ENCODE peak calls at places on chromosomes 16 and 17, in six cellular contexts. One of them, this sample, is unnamed.

GRCh38 chr16:2752850-2753522 is 548 bp downstream of the SRRM2 start:
- DNase-seq in K562: peak
- DNase-seq in uterus: peak
- DNase-seq in Peyer's patch: peak
- DNase-seq in ovary: no peak
- DNase-seq in heart left ventricle: peak
- DNase-seq in this sample: peak

GRCh38 chr17:42441717-42442565 is 16.7 kb upstream of the ATP6V0A1 start:
- DNase-seq in ovary: no peak
- DNase-seq in heart left ventricle: no peak
- DNase-seq in uterus: no peak
- DNase-seq in K562: no peak
- DNase-seq in Peyer's patch: peak
- DNase-seq in this sample: no peak

GRCh38 chr17:18257268-18257681 is 1.3 kb downstream of the FLII start:
- DNase-seq in ovary: no peak
- DNase-seq in uterus: no peak
- DNase-seq in Peyer's patch: no peak
- DNase-seq in K562: no peak
- DNase-seq in heart left ventricle: no peak
- DNase-seq in this sample: peak

GRCh38 chr16:26524831-26525230 is 541.9 kb upstream of the C16orf82 start:
- DNase-seq in heart left ventricle: no peak
- DNase-seq in K562: no peak
- DNase-seq in ovary: no peak
- DNase-seq in Peyer's patch: no peak
- DNase-seq in uterus: no peak
- DNase-seq in this sample: no peak

GRCh38 chr16:49608801-49609200 is 235.2 kb downstream of the C16orf78 start:
- DNase-seq in Peyer's patch: no peak
- DNase-seq in heart left ventricle: no peak
- DNase-seq in K562: no peak
- DNase-seq in uterus: no peak
- DNase-seq in ovary: no peak
- DNase-seq in this sample: no peak

GRCh38 chr16:12095275-12096161 is 119.0 kb downstream of the SNX29 start:
- DNase-seq in uterus: peak
- DNase-seq in K562: peak
- DNase-seq in Peyer's patch: peak
- DNase-seq in heart left ventricle: peak
- DNase-seq in ovary: peak
- DNase-seq in this sample: peak

GRCh38 chr17:66507103-66507923 is 204.9 kb downstream of the PRKCA start:
- DNase-seq in heart left ventricle: no peak
- DNase-seq in uterus: peak
- DNase-seq in ovary: peak
- DNase-seq in Peyer's patch: no peak
- DNase-seq in K562: peak
- DNase-seq in this sample: peak

GRCh38 chr17:36867716-36868115 is 69.6 kb upstream of the LHX1 start:
- DNase-seq in ovary: no peak
- DNase-seq in K562: no peak
- DNase-seq in heart left ventricle: no peak
- DNase-seq in Peyer's patch: no peak
- DNase-seq in uterus: no peak
- DNase-seq in this sample: no peak

GRCh38 chr17:77332981-77333685 is 192.4 kb downstream of the SEC14L1 start:
- DNase-seq in K562: peak
- DNase-seq in Peyer's patch: peak
- DNase-seq in uterus: peak
- DNase-seq in heart left ventricle: no peak
- DNase-seq in ovary: no peak
- DNase-seq in this sample: no peak

GRCh38 chr17:9473716-9474115 is 101.9 kb downstream of the STX8 start:
- DNase-seq in heart left ventricle: no peak
- DNase-seq in uterus: no peak
- DNase-seq in K562: no peak
- DNase-seq in ovary: no peak
- DNase-seq in Peyer's patch: peak
- DNase-seq in this sample: no peak

GRCh38 chr17:73069846-73070245 is 22.6 kb downstream of the SLC39A11 start:
- DNase-seq in K562: no peak
- DNase-seq in ovary: no peak
- DNase-seq in uterus: no peak
- DNase-seq in heart left ventricle: no peak
- DNase-seq in Peyer's patch: no peak
- DNase-seq in this sample: no peak

GRCh38 chr17:68175905-68176304 is 71.9 kb upstream of the AMZ2 start:
- DNase-seq in heart left ventricle: no peak
- DNase-seq in ovary: no peak
- DNase-seq in uterus: no peak
- DNase-seq in K562: no peak
- DNase-seq in Peyer's patch: no peak
- DNase-seq in this sample: no peak

GRCh38 chr17:68794636-68795503 is 160.3 kb downstream of the ABCA8 start:
- DNase-seq in Peyer's patch: no peak
- DNase-seq in heart left ventricle: no peak
- DNase-seq in uterus: no peak
- DNase-seq in ovary: no peak
- DNase-seq in K562: no peak
- DNase-seq in this sample: no peak

GRCh38 chr16:88624977-88625576 is 13.3 kb upstream of the IL17C start:
- DNase-seq in Peyer's patch: no peak
- DNase-seq in uterus: no peak
- DNase-seq in K562: no peak
- DNase-seq in ovary: no peak
- DNase-seq in heart left ventricle: no peak
- DNase-seq in this sample: no peak

GRCh38 chr17:78284146-78284545 is 52.7 kb downstream of the TMEM235 start:
- DNase-seq in K562: no peak
- DNase-seq in uterus: no peak
- DNase-seq in heart left ventricle: no peak
- DNase-seq in Peyer's patch: no peak
- DNase-seq in ovary: no peak
- DNase-seq in this sample: peak

GRCh38 chr16:11757671-11758545 is 15.3 kb upstream of the TXNDC11 start:
- DNase-seq in Peyer's patch: peak
- DNase-seq in heart left ventricle: no peak
- DNase-seq in uterus: no peak
- DNase-seq in ovary: no peak
- DNase-seq in K562: no peak
- DNase-seq in this sample: no peak

GRCh38 chr17:57696050-57696449 is 49.0 kb downstream of the CCDC182 start:
- DNase-seq in uterus: no peak
- DNase-seq in ovary: no peak
- DNase-seq in heart left ventricle: no peak
- DNase-seq in K562: no peak
- DNase-seq in Peyer's patch: no peak
- DNase-seq in this sample: no peak

GRCh38 chr16:9364721-9365693 is 273.6 kb downstream of the HAPSTR1 start:
- DNase-seq in uterus: peak
- DNase-seq in ovary: no peak
- DNase-seq in Peyer's patch: peak
- DNase-seq in heart left ventricle: no peak
- DNase-seq in K562: no peak
- DNase-seq in this sample: peak

GRCh38 chr16:88690341-88691128 is 4.2 kb upstream of the SNAI3 start:
- DNase-seq in ovary: no peak
- DNase-seq in K562: no peak
- DNase-seq in Peyer's patch: no peak
- DNase-seq in heart left ventricle: no peak
- DNase-seq in uterus: no peak
- DNase-seq in this sample: no peak

GRCh38 chr16:19844945-19845641 is 39.6 kb downstream of the GPRC5B start:
- DNase-seq in Peyer's patch: peak
- DNase-seq in K562: peak
- DNase-seq in uterus: peak
- DNase-seq in heart left ventricle: no peak
- DNase-seq in ovary: no peak
- DNase-seq in this sample: no peak

GRCh38 chr17:27631409-27631755 is 394 bp downstream of the LGALS9 start:
- DNase-seq in Peyer's patch: peak
- DNase-seq in uterus: no peak
- DNase-seq in K562: no peak
- DNase-seq in ovary: no peak
- DNase-seq in heart left ventricle: no peak
- DNase-seq in this sample: no peak

GRCh38 chr17:46943218-46943510 is 20.2 kb downstream of the GOSR2 start:
- DNase-seq in K562: no peak
- DNase-seq in heart left ventricle: no peak
- DNase-seq in ovary: no peak
- DNase-seq in Peyer's patch: no peak
- DNase-seq in uterus: no peak
- DNase-seq in this sample: no peak

GRCh38 chr17:60330731-60331130 is 61.2 kb downstream of the USP32 start:
- DNase-seq in K562: no peak
- DNase-seq in heart left ventricle: no peak
- DNase-seq in uterus: no peak
- DNase-seq in ovary: no peak
- DNase-seq in Peyer's patch: no peak
- DNase-seq in this sample: no peak

GRCh38 chr17:73476890-73477350 is 165.1 kb upstream of the CDC42EP4 start:
- DNase-seq in heart left ventricle: no peak
- DNase-seq in ovary: no peak
- DNase-seq in K562: no peak
- DNase-seq in uterus: no peak
- DNase-seq in Peyer's patch: no peak
- DNase-seq in this sample: no peak

GRCh38 chr17:83151442-83152220 is 72.2 kb downstream of the METRNL start:
- DNase-seq in ovary: peak
- DNase-seq in heart left ventricle: no peak
- DNase-seq in K562: no peak
- DNase-seq in uterus: no peak
- DNase-seq in Peyer's patch: no peak
- DNase-seq in this sample: no peak

DNA sequence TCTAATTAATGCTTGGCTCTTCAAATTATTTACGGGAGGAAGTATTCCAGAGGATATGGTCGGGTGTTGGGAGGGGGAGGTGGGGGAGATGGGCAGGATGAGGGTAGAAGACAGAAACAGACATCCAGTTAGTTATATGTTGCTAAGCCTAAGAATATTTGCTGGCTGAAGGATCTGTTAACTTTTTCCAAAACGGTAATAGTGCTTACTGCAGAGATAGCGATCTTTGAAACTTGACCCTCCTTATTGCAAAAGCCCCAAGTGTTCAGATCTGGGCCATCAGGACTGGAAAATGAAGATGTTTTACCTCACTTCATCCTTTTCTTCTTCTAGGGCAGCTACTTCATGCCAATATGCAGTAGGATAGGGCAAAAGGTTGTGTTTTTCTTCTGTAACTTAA is 27.0 kb upstream of the MMD start:
- DNase-seq in Peyer's patch: no peak
- DNase-seq in uterus: no peak
- DNase-seq in K562: no peak
- DNase-seq in heart left ventricle: no peak
- DNase-seq in ovary: no peak
- DNase-seq in this sample: no peak
- TF ChIP-seq POLR2A in Peyer's patch: no peak
- TF ChIP-seq POLR2A in uterus: no peak
- TF ChIP-seq POLR2A in K562: no peak
- TF ChIP-seq POLR2A in heart left ventricle: no peak
- TF ChIP-seq POLR2A in ovary: no peak
- TF ChIP-seq POLR2A in this sample: no peak

GRCh38 chr16:66751135-66751991 is at the start of gene DYNC1LI2:
- DNase-seq in Peyer's patch: peak
- DNase-seq in K562: peak
- DNase-seq in ovary: peak
- DNase-seq in heart left ventricle: peak
- DNase-seq in uterus: peak
- DNase-seq in this sample: peak
- TF ChIP-seq POLR2A in Peyer's patch: no peak
- TF ChIP-seq POLR2A in K562: peak
- TF ChIP-seq POLR2A in ovary: no peak
- TF ChIP-seq POLR2A in heart left ventricle: no peak
- TF ChIP-seq POLR2A in uterus: peak
- TF ChIP-seq POLR2A in this sample: no peak

GRCh38 chr16:67683767-67684166 is 17.2 kb downstream of the C16orf86 start:
- DNase-seq in heart left ventricle: no peak
- DNase-seq in uterus: no peak
- DNase-seq in ovary: no peak
- DNase-seq in K562: no peak
- DNase-seq in Peyer's patch: no peak
- DNase-seq in this sample: no peak
- TF ChIP-seq POLR2A in heart left ventricle: no peak
- TF ChIP-seq POLR2A in uterus: no peak
- TF ChIP-seq POLR2A in ovary: no peak
- TF ChIP-seq POLR2A in K562: no peak
- TF ChIP-seq POLR2A in Peyer's patch: no peak
- TF ChIP-seq POLR2A in this sample: no peak

GRCh38 chr16:85611455-85612190 is 1.5 kb upstream of the GSE1 start:
- DNase-seq in K562: peak
- DNase-seq in heart left ventricle: peak
- DNase-seq in Peyer's patch: peak
- DNase-seq in uterus: peak
- DNase-seq in ovary: peak
- DNase-seq in this sample: peak
- TF ChIP-seq POLR2A in K562: peak
- TF ChIP-seq POLR2A in heart left ventricle: no peak
- TF ChIP-seq POLR2A in Peyer's patch: peak
- TF ChIP-seq POLR2A in uterus: no peak
- TF ChIP-seq POLR2A in ovary: no peak
- TF ChIP-seq POLR2A in this sample: peak

DNA sequence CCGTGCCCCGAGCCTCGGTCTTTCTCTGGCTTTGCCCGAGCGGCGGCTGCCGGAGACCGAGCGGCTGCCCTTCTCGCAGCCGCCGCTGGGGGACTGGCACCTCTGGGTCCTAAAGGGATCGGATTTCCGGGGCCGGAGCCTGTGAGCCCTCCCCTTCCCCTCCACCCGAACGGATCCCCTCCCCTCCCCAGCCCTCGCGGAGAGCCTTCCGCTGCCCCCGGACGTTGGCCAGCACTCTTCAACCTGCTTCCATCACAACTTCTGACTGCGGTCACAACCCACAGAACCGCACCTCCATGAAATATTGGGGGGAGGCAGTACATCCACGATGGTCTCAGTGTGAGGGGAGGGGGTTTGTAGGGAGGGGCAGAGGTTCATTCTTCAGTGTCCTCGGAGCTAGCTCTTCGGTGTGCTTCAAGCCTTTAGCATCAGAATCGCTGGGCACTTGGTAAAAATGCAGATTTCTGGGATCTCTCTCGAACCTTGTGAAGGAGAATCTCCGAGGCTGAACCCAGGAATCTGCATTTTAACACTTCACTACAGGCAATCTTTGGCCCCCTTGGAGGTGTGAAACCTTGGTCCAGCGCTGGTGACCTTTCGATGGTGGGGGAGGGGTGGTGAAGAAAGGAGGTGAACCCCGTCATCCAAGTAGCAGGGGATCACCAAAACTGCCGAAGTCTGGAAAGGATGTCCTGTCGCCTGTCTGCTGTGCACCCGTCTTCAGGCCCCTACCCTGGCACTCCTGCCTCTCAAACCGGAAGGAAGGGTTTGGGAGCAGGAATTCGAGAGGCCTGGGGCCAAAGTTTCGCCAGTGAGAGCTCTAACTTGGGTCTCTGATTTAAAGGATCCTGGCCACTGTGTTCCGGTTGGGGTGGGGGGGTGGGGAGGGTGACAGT is 812 bp upstream of the PPP1R9B start:
- DNase-seq in ovary: peak
- DNase-seq in heart left ventricle: peak
- DNase-seq in uterus: peak
- DNase-seq in K562: peak
- DNase-seq in Peyer's patch: peak
- DNase-seq in this sample: peak
- TF ChIP-seq POLR2A in ovary: no peak
- TF ChIP-seq POLR2A in heart left ventricle: no peak
- TF ChIP-seq POLR2A in uterus: peak
- TF ChIP-seq POLR2A in K562: peak
- TF ChIP-seq POLR2A in Peyer's patch: peak
- TF ChIP-seq POLR2A in this sample: no peak